ENCODE peak calls at places on chromosomes 16 and 17, in six cellular contexts. One of them, this sample, is unnamed.

GRCh38 chr17:41178843-41179616 is 1.0 kb upstream of the KRTAP4-2 start:
- DNase-seq in GM12878: no peak
- DNase-seq in A549: no peak
- DNase-seq in endothelial cell of umbilical vein: no peak
- DNase-seq in K562: no peak
- DNase-seq in HepG2: no peak
- DNase-seq in this sample: no peak

GRCh38 chr16:58152246-58152868 is 23.2 kb upstream of the CFAP20 start:
- DNase-seq in GM12878: no peak
- DNase-seq in A549: no peak
- DNase-seq in endothelial cell of umbilical vein: no peak
- DNase-seq in K562: no peak
- DNase-seq in HepG2: peak; percentile 37
- DNase-seq in this sample: no peak

GRCh38 chr16:88924834-88925539 is 52.0 kb downstream of the CBFA2T3 start:
- DNase-seq in GM12878: no peak
- DNase-seq in A549: peak; percentile 61
- DNase-seq in endothelial cell of umbilical vein: peak; percentile 67
- DNase-seq in K562: peak; percentile 43
- DNase-seq in HepG2: peak; percentile 70
- DNase-seq in this sample: peak; percentile 98

GRCh38 chr17:44278006-44278405 is 10.1 kb upstream of the SLC4A1 start:
- DNase-seq in GM12878: no peak
- DNase-seq in A549: no peak
- DNase-seq in endothelial cell of umbilical vein: no peak
- DNase-seq in K562: no peak
- DNase-seq in HepG2: no peak
- DNase-seq in this sample: no peak

GRCh38 chr17:67239597-67239996 is 5.4 kb downstream of the HELZ start:
- DNase-seq in GM12878: no peak
- DNase-seq in A549: no peak
- DNase-seq in endothelial cell of umbilical vein: no peak
- DNase-seq in K562: peak; percentile 58
- DNase-seq in HepG2: no peak
- DNase-seq in this sample: no peak

GRCh38 chr16:11386791-11387546 is 41.7 kb downstream of the RMI2 start:
- DNase-seq in GM12878: no peak
- DNase-seq in A549: peak; percentile 30
- DNase-seq in endothelial cell of umbilical vein: peak; percentile 13
- DNase-seq in K562: peak; percentile 68
- DNase-seq in HepG2: peak; percentile 74
- DNase-seq in this sample: no peak

GRCh38 chr16:9033125-9033830 is 58.2 kb upstream of the HAPSTR1 start:
- DNase-seq in GM12878: no peak
- DNase-seq in A549: peak; percentile 83
- DNase-seq in endothelial cell of umbilical vein: peak; percentile 41
- DNase-seq in K562: peak; percentile 67
- DNase-seq in HepG2: peak; percentile 76
- DNase-seq in this sample: peak; percentile 56

GRCh38 chr17:78890111-78890897 is 12.7 kb downstream of the CEP295NL start:
- DNase-seq in GM12878: no peak
- DNase-seq in A549: no peak
- DNase-seq in endothelial cell of umbilical vein: no peak
- DNase-seq in K562: no peak
- DNase-seq in HepG2: no peak
- DNase-seq in this sample: peak; percentile 97

GRCh38 chr16:56606071-56606687 is 2.2 kb upstream of the MT2A start:
- DNase-seq in GM12878: no peak
- DNase-seq in A549: peak; percentile 78
- DNase-seq in endothelial cell of umbilical vein: no peak
- DNase-seq in K562: no peak
- DNase-seq in HepG2: no peak
- DNase-seq in this sample: no peak

GRCh38 chr17:79794659-79795511 is 2.0 kb downstream of the CBX8 start:
- DNase-seq in GM12878: no peak
- DNase-seq in A549: no peak
- DNase-seq in endothelial cell of umbilical vein: no peak
- DNase-seq in K562: no peak
- DNase-seq in HepG2: no peak
- DNase-seq in this sample: no peak

GRCh38 chr17:66968916-66969315 is 4.4 kb downstream of the CACNG4 start:
- DNase-seq in GM12878: no peak
- DNase-seq in A549: no peak
- DNase-seq in endothelial cell of umbilical vein: no peak
- DNase-seq in K562: no peak
- DNase-seq in HepG2: no peak
- DNase-seq in this sample: no peak

GRCh38 chr16:27628216-27628945 is 78.4 kb downstream of the KATNIP start:
- DNase-seq in GM12878: no peak
- DNase-seq in A549: no peak
- DNase-seq in endothelial cell of umbilical vein: no peak
- DNase-seq in K562: no peak
- DNase-seq in HepG2: no peak
- DNase-seq in this sample: no peak

GRCh38 chr16:66141885-66142284 is 224.6 kb upstream of the CDH5 start:
- DNase-seq in GM12878: no peak
- DNase-seq in A549: no peak
- DNase-seq in endothelial cell of umbilical vein: no peak
- DNase-seq in K562: no peak
- DNase-seq in HepG2: no peak
- DNase-seq in this sample: no peak

GRCh38 chr17:76444518-76445311 is 8.2 kb downstream of the UBE2O start:
- DNase-seq in GM12878: no peak
- DNase-seq in A549: no peak
- DNase-seq in endothelial cell of umbilical vein: no peak
- DNase-seq in K562: peak; percentile 27
- DNase-seq in HepG2: no peak
- DNase-seq in this sample: no peak

GRCh38 chr16:4372578-4373355 is 1.1 kb downstream of the VASN start:
- DNase-seq in GM12878: no peak
- DNase-seq in A549: peak; percentile 82
- DNase-seq in endothelial cell of umbilical vein: no peak
- DNase-seq in K562: peak; percentile 33
- DNase-seq in HepG2: peak; percentile 86
- DNase-seq in this sample: peak; percentile 73

GRCh38 chr16:46970089-46970488 is 3.4 kb downstream of the DNAJA2 start:
- DNase-seq in GM12878: no peak
- DNase-seq in A549: no peak
- DNase-seq in endothelial cell of umbilical vein: no peak
- DNase-seq in K562: no peak
- DNase-seq in HepG2: peak; percentile 79
- DNase-seq in this sample: no peak

GRCh38 chr17:67265620-67266019 is 20.6 kb upstream of the HELZ start:
- DNase-seq in GM12878: no peak
- DNase-seq in A549: no peak
- DNase-seq in endothelial cell of umbilical vein: no peak
- DNase-seq in K562: no peak
- DNase-seq in HepG2: no peak
- DNase-seq in this sample: no peak

GRCh38 chr16:78742501-78743283 is 643.2 kb downstream of the WWOX start:
- DNase-seq in GM12878: peak; percentile 83
- DNase-seq in A549: no peak
- DNase-seq in endothelial cell of umbilical vein: no peak
- DNase-seq in K562: peak; percentile 55
- DNase-seq in HepG2: no peak
- DNase-seq in this sample: peak; percentile 83

GRCh38 chr17:14301761-14302401 is 1.0 kb downstream of the HS3ST3B1 start:
- DNase-seq in GM12878: no peak
- DNase-seq in A549: peak; percentile 29
- DNase-seq in endothelial cell of umbilical vein: peak; percentile 10
- DNase-seq in K562: peak; percentile 37
- DNase-seq in HepG2: no peak
- DNase-seq in this sample: peak; percentile 69

GRCh38 chr16:70468776-70469525 is 14.6 kb downstream of the FCSK start:
- DNase-seq in GM12878: no peak
- DNase-seq in A549: no peak
- DNase-seq in endothelial cell of umbilical vein: no peak
- DNase-seq in K562: no peak
- DNase-seq in HepG2: no peak
- DNase-seq in this sample: no peak

GRCh38 chr17:17781591-17782424 is 55.0 kb downstream of the SREBF1 start:
- DNase-seq in GM12878: no peak
- DNase-seq in A549: peak; percentile 51
- DNase-seq in endothelial cell of umbilical vein: peak; percentile 20
- DNase-seq in K562: no peak
- DNase-seq in HepG2: no peak
- DNase-seq in this sample: peak; percentile 33

GRCh38 chr16:31861415-31861814 is 12.2 kb upstream of the ZNF267 start:
- DNase-seq in GM12878: no peak
- DNase-seq in A549: no peak
- DNase-seq in endothelial cell of umbilical vein: no peak
- DNase-seq in K562: no peak
- DNase-seq in HepG2: no peak
- DNase-seq in this sample: no peak

GRCh38 chr17:80219777-80220708 is at the start of the genes SGSH and SLC26A11:
- DNase-seq in GM12878: no peak
- DNase-seq in A549: peak; percentile 62
- DNase-seq in endothelial cell of umbilical vein: peak; percentile 65
- DNase-seq in K562: peak; percentile 72
- DNase-seq in HepG2: peak; percentile 59
- DNase-seq in this sample: peak; percentile 21

GRCh38 chr17:60391419-60392041 is 403 bp downstream of the USP32 start:
- DNase-seq in GM12878: no peak
- DNase-seq in A549: no peak
- DNase-seq in endothelial cell of umbilical vein: no peak
- DNase-seq in K562: no peak
- DNase-seq in HepG2: no peak
- DNase-seq in this sample: no peak

GRCh38 chr17:60390881-60391418 is 983 bp downstream of the USP32 start:
- DNase-seq in GM12878: no peak
- DNase-seq in A549: peak; percentile 45
- DNase-seq in endothelial cell of umbilical vein: peak; percentile 81
- DNase-seq in K562: peak; percentile 49
- DNase-seq in HepG2: peak; percentile 39
- DNase-seq in this sample: peak; percentile 64

GRCh38 chr17:60393840-60394529 is 2.1 kb upstream of the USP32 start:
- DNase-seq in GM12878: no peak
- DNase-seq in A549: no peak
- DNase-seq in endothelial cell of umbilical vein: no peak
- DNase-seq in K562: no peak
- DNase-seq in HepG2: no peak
- DNase-seq in this sample: peak; percentile 85

GRCh38 chr17:60392845-60393702 is 1.1 kb upstream of the USP32 start:
- DNase-seq in GM12878: peak; percentile 48
- DNase-seq in A549: peak; percentile 60
- DNase-seq in endothelial cell of umbilical vein: peak; percentile 80
- DNase-seq in K562: peak; percentile 61
- DNase-seq in HepG2: peak; percentile 44
- DNase-seq in this sample: peak; percentile 90

DNA sequence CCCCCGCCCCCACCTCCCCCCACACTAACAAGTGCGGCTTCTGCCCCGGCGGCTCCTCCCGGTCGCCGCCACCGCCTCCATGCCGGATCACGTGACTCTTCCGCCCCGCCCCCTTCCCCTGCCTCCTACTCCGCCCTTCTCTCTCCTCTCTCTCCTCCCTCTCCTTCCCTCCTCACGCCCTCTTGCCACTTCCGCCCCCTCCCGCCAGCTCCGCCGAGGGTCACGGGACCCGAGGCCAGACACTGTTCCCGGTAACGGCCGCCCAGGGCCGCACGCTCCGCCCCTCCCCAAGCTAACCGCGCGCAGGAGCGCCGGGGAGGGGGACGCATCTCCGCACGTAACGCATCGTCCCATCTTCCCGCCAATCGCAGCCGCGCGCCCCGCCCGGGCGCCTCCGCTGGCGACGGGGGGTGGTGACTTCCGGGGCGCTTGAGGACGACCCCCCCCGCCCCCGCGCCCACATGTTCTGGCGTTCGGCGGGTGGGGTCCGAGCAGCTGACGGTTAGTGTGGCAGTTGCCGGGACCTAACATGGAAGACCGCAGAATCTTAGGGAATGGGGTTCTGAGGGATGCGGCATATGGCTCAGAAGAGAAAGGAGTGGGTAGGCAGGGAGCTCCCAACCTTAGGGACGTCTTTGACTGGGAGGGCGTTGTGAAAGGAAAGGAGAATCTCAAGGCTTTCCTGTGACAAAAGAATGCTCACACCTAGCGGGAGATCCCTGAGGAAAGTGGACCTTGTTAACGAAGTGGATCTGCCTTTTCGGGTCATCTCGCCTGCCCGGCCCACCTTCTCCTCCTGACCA is at the start of gene USP32:
- DNase-seq in GM12878: peak; percentile 96
- DNase-seq in A549: peak; percentile 99
- DNase-seq in endothelial cell of umbilical vein: peak; percentile 97
- DNase-seq in K562: peak; percentile 98
- DNase-seq in HepG2: peak; percentile 96
- DNase-seq in this sample: peak; percentile 99
- TF ChIP-seq POLR2A in GM12878: peak; percentile 87
- TF ChIP-seq POLR2A in A549: peak; percentile 76
- TF ChIP-seq POLR2A in endothelial cell of umbilical vein: no peak
- TF ChIP-seq POLR2A in K562: peak; percentile 94
- TF ChIP-seq POLR2A in HepG2: peak; percentile 83
- TF ChIP-seq POLR2A in this sample: peak; percentile 84

GRCh38 chr17:15341385-15341849 is at the start of gene TEKT3:
- DNase-seq in GM12878: no peak
- DNase-seq in A549: peak; percentile 81
- DNase-seq in endothelial cell of umbilical vein: peak; percentile 57
- DNase-seq in K562: peak; percentile 54
- DNase-seq in HepG2: no peak
- DNase-seq in this sample: no peak
- TF ChIP-seq MYC in GM12878: no peak
- TF ChIP-seq MYC in A549: no peak
- TF ChIP-seq MYC in endothelial cell of umbilical vein: no peak
- TF ChIP-seq MYC in K562: no peak
- TF ChIP-seq MYC in HepG2: no peak
- TF ChIP-seq MYC in this sample: no peak

GRCh38 chr17:74212913-74213791 is at the start of gene TTYH2:
- DNase-seq in GM12878: no peak
- DNase-seq in A549: peak; percentile 77
- DNase-seq in endothelial cell of umbilical vein: peak; percentile 73
- DNase-seq in K562: peak; percentile 90
- DNase-seq in HepG2: peak; percentile 77
- DNase-seq in this sample: peak; percentile 85
- TF ChIP-seq POLR2A in GM12878: peak; percentile 86
- TF ChIP-seq POLR2A in A549: peak; percentile 49
- TF ChIP-seq POLR2A in endothelial cell of umbilical vein: no peak
- TF ChIP-seq POLR2A in K562: no peak
- TF ChIP-seq POLR2A in HepG2: no peak
- TF ChIP-seq POLR2A in this sample: no peak

GRCh38 chr17:54937426-54937825 is 31.0 kb downstream of the COX11 start:
- DNase-seq in GM12878: no peak
- DNase-seq in A549: no peak
- DNase-seq in endothelial cell of umbilical vein: no peak
- DNase-seq in K562: no peak
- DNase-seq in HepG2: no peak
- DNase-seq in this sample: no peak

GRCh38 chr17:54945246-54945645 is 23.2 kb downstream of the COX11 start:
- DNase-seq in GM12878: no peak
- DNase-seq in A549: no peak
- DNase-seq in endothelial cell of umbilical vein: no peak
- DNase-seq in K562: no peak
- DNase-seq in HepG2: no peak
- DNase-seq in this sample: no peak

GRCh38 chr17:54944796-54945195 is 23.7 kb downstream of the COX11 start:
- DNase-seq in GM12878: no peak
- DNase-seq in A549: no peak
- DNase-seq in endothelial cell of umbilical vein: no peak
- DNase-seq in K562: peak; percentile 47
- DNase-seq in HepG2: no peak
- DNase-seq in this sample: no peak

GRCh38 chr17:54937018-54937417 is 31.4 kb downstream of the COX11 start:
- DNase-seq in GM12878: no peak
- DNase-seq in A549: no peak
- DNase-seq in endothelial cell of umbilical vein: no peak
- DNase-seq in K562: no peak
- DNase-seq in HepG2: no peak
- DNase-seq in this sample: no peak

GRCh38 chr17:54941285-54941684 is 27.2 kb downstream of the COX11 start:
- DNase-seq in GM12878: no peak
- DNase-seq in A549: no peak
- DNase-seq in endothelial cell of umbilical vein: no peak
- DNase-seq in K562: no peak
- DNase-seq in HepG2: no peak
- DNase-seq in this sample: no peak
- TF ChIP-seq MYC in GM12878: no peak
- TF ChIP-seq MYC in A549: no peak
- TF ChIP-seq MYC in endothelial cell of umbilical vein: no peak
- TF ChIP-seq MYC in K562: no peak
- TF ChIP-seq MYC in HepG2: no peak
- TF ChIP-seq MYC in this sample: no peak